ENCODE peak calls at places on chromosomes 16 and 17, in ten cellular contexts. U, V, L, B, T, M, K, Z, X and W are unnamed samples.

GRCh38 chr16:88369447-88370008 is 13.2 kb upstream of the ZNF469 start:
- DNase-seq in X (no peak), Z (no peak), K (no peak), T (no peak), L (no peak), M (no peak), U (no peak), B (no peak), V (no peak), W (no peak)

GRCh38 chr16:7458144-7458543 is 125.5 kb downstream of the RBFOX1 start:
- DNase-seq in M (no peak), V (no peak), T (no peak), B (no peak), X (no peak), U (no peak), L (no peak), K (no peak), Z (no peak), W (no peak)

GRCh38 chr16:54602666-54603065 is 316.1 kb upstream of the IRX3 start:
- DNase-seq in K (no peak), T (peak; percentile 34), X (no peak), U (no peak), Z (no peak), V (no peak), B (no peak), L (no peak), M (peak; percentile 7), W (no peak)

GRCh38 chr17:77327566-77328463 is 187.0 kb downstream of the SEC14L1 start:
- DNase-seq in L (no peak), K (no peak), V (no peak), M (no peak), X (no peak), Z (peak; percentile 16), T (no peak), U (no peak), B (no peak), W (no peak)

GRCh38 chr16:87506423-87507350 is 13.9 kb upstream of the ZCCHC14 start:
- DNase-seq in Z (no peak), T (no peak), X (no peak), U (no peak), B (no peak), M (no peak), K (no peak), L (no peak), V (no peak), W (no peak)

GRCh38 chr17:76834889-76835288 is 33.3 kb upstream of the MGAT5B start:
- DNase-seq in U (no peak), M (no peak), B (no peak), T (no peak), V (no peak), K (no peak), Z (no peak), L (no peak), X (no peak), W (peak; percentile 18)

GRCh38 chr16:82368041-82368440 is 198.0 kb upstream of the MPHOSPH6 start:
- DNase-seq in U (peak; percentile 66), L (no peak), V (no peak), X (no peak), K (no peak), Z (no peak), T (no peak), B (no peak), M (peak; percentile 1), W (peak; percentile 28)

GRCh38 chr16:85126731-85127662 is 14.7 kb upstream of the CIBAR2 start:
- DNase-seq in U (no peak), L (no peak), B (no peak), X (no peak), Z (peak; percentile 78), M (peak; percentile 82), K (no peak), T (peak; percentile 67), V (no peak), W (peak; percentile 83)

GRCh38 chr16:67431805-67432476 is 1.0 kb downstream of the HSD11B2 start:
- DNase-seq in M (no peak), Z (no peak), V (no peak), T (no peak), K (no peak), B (no peak), L (no peak), U (no peak), X (no peak), W (no peak)

GRCh38 chr17:50939795-50940684 is 73.9 kb upstream of the TOB1 start:
- DNase-seq in L (no peak), T (no peak), M (no peak), Z (no peak), X (no peak), B (no peak), V (no peak), U (no peak), K (no peak), W (no peak)

GRCh38 chr16:22383827-22384226 is 9.4 kb upstream of the CDR2 start:
- DNase-seq in U (no peak), Z (no peak), T (no peak), X (no peak), M (no peak), K (no peak), L (no peak), V (no peak), B (no peak), W (peak; percentile 29)

GRCh38 chr16:58026139-58026704 is 668 bp downstream of the MMP15 start:
- DNase-seq in V (no peak), B (no peak), M (peak; percentile 28), X (no peak), T (peak; percentile 71), K (peak; percentile 31), Z (peak; percentile 37), U (no peak), L (no peak), W (peak; percentile 75)

GRCh38 chr17:7842950-7843535 is 9.0 kb downstream of the KDM6B start:
- DNase-seq in Z (peak; percentile 68), U (no peak), L (peak; percentile 56), T (peak; percentile 85), M (peak; percentile 96), V (no peak), X (no peak), B (no peak), K (peak; percentile 65), W (peak; percentile 88)

GRCh38 chr16:70258946-70259345 is 7.2 kb upstream of the EXOSC6 start:
- DNase-seq in B (no peak), V (no peak), L (no peak), Z (no peak), T (no peak), U (no peak), K (no peak), X (no peak), M (no peak), W (no peak)

GRCh38 chr16:9102379-9102778 is 10.9 kb downstream of the HAPSTR1 start:
- DNase-seq in V (no peak), Z (no peak), M (peak; percentile 90), U (no peak), B (no peak), L (no peak), K (no peak), T (peak; percentile 83), X (no peak), W (peak; percentile 88)

GRCh38 chr16:27401768-27402568 is at the start of gene IL21R:
- DNase-seq in M (peak; percentile 43), Z (peak; percentile 25), B (peak; percentile 70), X (no peak), V (no peak), L (peak; percentile 2), U (no peak), T (no peak), K (peak; percentile 91), W (peak; percentile 23)

GRCh38 chr16:85055503-85056210 is 28.1 kb downstream of the KIAA0513 start:
- DNase-seq in Z (peak; percentile 37), L (no peak), V (no peak), T (peak; percentile 39), B (peak; percentile 41), X (no peak), K (peak; percentile 83), M (peak; percentile 64), U (no peak), W (no peak)

GRCh38 chr16:27363797-27364196 is 38.2 kb upstream of the IL21R start:
- DNase-seq in U (peak; percentile 33), M (peak; percentile 11), Z (peak; percentile 39), T (no peak), K (no peak), L (no peak), X (no peak), V (no peak), B (no peak), W (no peak)

GRCh38 chr16:2675714-2676113 is 6.6 kb upstream of the KCTD5 start:
- DNase-seq in K (no peak), M (no peak), T (no peak), V (no peak), B (no peak), Z (no peak), X (no peak), L (no peak), U (no peak), W (no peak)

GRCh38 chr17:1577186-1577585 is 14.6 kb upstream of the PITPNA start:
- DNase-seq in M (peak; percentile 93), B (no peak), U (no peak), T (peak; percentile 99), X (peak; percentile 29), V (no peak), Z (peak; percentile 84), L (no peak), K (no peak), W (peak; percentile 97)

GRCh38 chr17:57880086-57880456 is 30.2 kb upstream of the MRPS23 start:
- DNase-seq in U (no peak), L (no peak), K (peak; percentile 54), V (no peak), B (no peak), T (no peak), Z (no peak), X (no peak), M (no peak), W (no peak)

GRCh38 chr16:27924411-27925118 is 138.9 kb downstream of the GSG1L start:
- DNase-seq in M (peak; percentile 3), T (no peak), Z (no peak), B (no peak), V (no peak), X (no peak), U (no peak), K (no peak), L (no peak), W (no peak)

GRCh38 chr17:74776990-74777389 is 845 bp upstream of the NAT9 start:
- DNase-seq in X (no peak), B (no peak), L (no peak), K (no peak), V (no peak), Z (no peak), T (no peak), M (no peak), U (no peak), W (no peak)

GRCh38 chr16:3099732-3100499 is 822 bp upstream of the ZSCAN10 start:
- DNase-seq in B (peak; percentile 91), K (peak; percentile 94), T (peak; percentile 83), X (no peak), U (peak; percentile 58), V (peak; percentile 95), L (peak; percentile 64), M (peak; percentile 81), Z (peak; percentile 65), W (peak; percentile 95)

GRCh38 chr17:29032798-29033197 is 10.1 kb upstream of the PIPOX start:
- DNase-seq in B (no peak), T (no peak), X (no peak), L (no peak), M (peak; percentile 11), U (no peak), Z (no peak), V (no peak), K (no peak), W (no peak)

GRCh38 chr16:71807905-71808592 is 585 bp downstream of the AP1G1 start:
- DNase-seq in Z (no peak), T (peak; percentile 17), M (peak; percentile 34), B (no peak), V (no peak), L (no peak), U (no peak), X (no peak), K (no peak), W (peak; percentile 61)

GRCh38 chr17:1050996-1051925 is 54.3 kb downstream of the TIMM22 start:
- DNase-seq in T (no peak), U (no peak), B (no peak), V (no peak), K (no peak), M (no peak), L (no peak), Z (no peak), X (no peak), W (no peak)

GRCh38 chr17:38533706-38534497 is 71.8 kb downstream of the SRCIN1 start:
- DNase-seq in Z (no peak), U (no peak), V (no peak), L (no peak), T (no peak), B (no peak), M (no peak), X (no peak), K (no peak), W (no peak)